ENCODE peak calls at places on chromosome 15, in four cellular contexts. One of them, this sample, is unnamed.

GRCh38 chr15:50315814-50316630 is 39.0 kb downstream of the GABPB1 start:
- DNase-seq in A549: peak
- DNase-seq in natural killer cell: no peak
- DNase-seq in neural progenitor cell: peak
- DNase-seq in this sample: no peak

GRCh38 chr15:99443768-99444446 is 121.9 kb upstream of the MEF2A start:
- DNase-seq in A549: no peak
- DNase-seq in natural killer cell: peak
- DNase-seq in neural progenitor cell: no peak
- DNase-seq in this sample: no peak

GRCh38 chr15:50358805-50359204 is 3.8 kb upstream of the GABPB1 start:
- DNase-seq in A549: peak
- DNase-seq in natural killer cell: no peak
- DNase-seq in neural progenitor cell: peak
- DNase-seq in this sample: no peak

GRCh38 chr15:61084944-61085367 is 144.1 kb downstream of the RORA start:
- DNase-seq in A549: no peak
- DNase-seq in natural killer cell: no peak
- DNase-seq in neural progenitor cell: peak
- DNase-seq in this sample: no peak

GRCh38 chr15:42731461-42731860 is 5.5 kb downstream of the CDAN1 start:
- DNase-seq in A549: no peak
- DNase-seq in natural killer cell: no peak
- DNase-seq in neural progenitor cell: no peak
- DNase-seq in this sample: no peak

GRCh38 chr15:67068724-67069400 is 3.5 kb downstream of the SMAD3 start:
- DNase-seq in A549: no peak
- DNase-seq in natural killer cell: no peak
- DNase-seq in neural progenitor cell: no peak
- DNase-seq in this sample: no peak

GRCh38 chr15:31393441-31394091 is 66.9 kb downstream of the KLF13 start:
- DNase-seq in A549: no peak
- DNase-seq in natural killer cell: no peak
- DNase-seq in neural progenitor cell: no peak
- DNase-seq in this sample: no peak

GRCh38 chr15:47991376-47991775 is 129.4 kb upstream of the SLC24A5 start:
- DNase-seq in A549: no peak
- DNase-seq in natural killer cell: no peak
- DNase-seq in neural progenitor cell: no peak
- DNase-seq in this sample: no peak

GRCh38 chr15:78618064-78618463 is 2.7 kb downstream of the CHRNA3 start:
- DNase-seq in A549: no peak
- DNase-seq in natural killer cell: no peak
- DNase-seq in neural progenitor cell: no peak
- DNase-seq in this sample: no peak

GRCh38 chr15:36108539-36108938 is 470.9 kb upstream of the CDIN1 start:
- DNase-seq in A549: no peak
- DNase-seq in natural killer cell: no peak
- DNase-seq in neural progenitor cell: no peak
- DNase-seq in this sample: no peak

GRCh38 chr15:31732695-31733094 is 297.6 kb upstream of the CHRNA7 start:
- DNase-seq in A549: no peak
- DNase-seq in natural killer cell: no peak
- DNase-seq in neural progenitor cell: no peak
- DNase-seq in this sample: no peak

GRCh38 chr15:31150732-31151212 is 49.2 kb upstream of the TRPM1 start:
- DNase-seq in A549: no peak
- DNase-seq in natural killer cell: no peak
- DNase-seq in neural progenitor cell: peak
- DNase-seq in this sample: peak

GRCh38 chr15:77859491-77860060 is 217.9 kb downstream of the TBC1D2B start:
- DNase-seq in A549: no peak
- DNase-seq in natural killer cell: no peak
- DNase-seq in neural progenitor cell: no peak
- DNase-seq in this sample: no peak

GRCh38 chr15:84685304-84685703 is 27.3 kb upstream of the NMB start:
- DNase-seq in A549: no peak
- DNase-seq in natural killer cell: no peak
- DNase-seq in neural progenitor cell: no peak
- DNase-seq in this sample: peak

GRCh38 chr15:49855917-49856637 is 235.2 kb downstream of the DTWD1 start:
- DNase-seq in A549: no peak
- DNase-seq in natural killer cell: no peak
- DNase-seq in neural progenitor cell: no peak
- DNase-seq in this sample: no peak

GRCh38 chr15:42080585-42081462 is 13.5 kb downstream of the PLA2G4D start:
- DNase-seq in A549: no peak
- DNase-seq in natural killer cell: peak
- DNase-seq in neural progenitor cell: peak
- DNase-seq in this sample: peak

GRCh38 chr15:39785806-39786205 is 3.2 kb upstream of the FSIP1 start:
- DNase-seq in A549: no peak
- DNase-seq in natural killer cell: no peak
- DNase-seq in neural progenitor cell: no peak
- DNase-seq in this sample: no peak
- TF ChIP-seq CTCF in A549: no peak
- TF ChIP-seq CTCF in natural killer cell: no peak
- TF ChIP-seq CTCF in neural progenitor cell: no peak
- TF ChIP-seq CTCF in this sample: no peak

DNA sequence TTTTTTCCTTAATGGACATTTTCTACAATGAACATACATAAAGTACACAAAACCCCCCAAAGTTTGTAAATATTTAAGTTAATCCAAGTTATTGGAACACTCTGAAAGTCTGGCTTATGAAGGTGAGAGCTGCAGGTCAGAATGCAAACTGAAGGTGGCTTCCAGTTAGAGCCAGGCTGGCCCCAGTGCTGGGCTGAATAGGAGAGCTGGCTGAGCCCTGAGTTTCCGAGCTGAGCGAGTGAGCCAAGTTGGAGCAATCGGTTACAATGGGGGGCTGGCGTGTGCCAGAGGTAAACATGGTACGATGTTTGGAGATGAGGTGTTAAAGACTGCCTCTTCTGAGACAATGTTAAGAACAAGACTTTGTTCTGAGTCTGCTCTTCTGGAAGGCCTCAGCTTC is 230.8 kb upstream of the MCTP2 start:
- DNase-seq in A549: no peak
- DNase-seq in natural killer cell: no peak
- DNase-seq in neural progenitor cell: peak
- DNase-seq in this sample: no peak
- TF ChIP-seq CTCF in A549: no peak
- TF ChIP-seq CTCF in natural killer cell: no peak
- TF ChIP-seq CTCF in neural progenitor cell: no peak
- TF ChIP-seq CTCF in this sample: no peak

DNA sequence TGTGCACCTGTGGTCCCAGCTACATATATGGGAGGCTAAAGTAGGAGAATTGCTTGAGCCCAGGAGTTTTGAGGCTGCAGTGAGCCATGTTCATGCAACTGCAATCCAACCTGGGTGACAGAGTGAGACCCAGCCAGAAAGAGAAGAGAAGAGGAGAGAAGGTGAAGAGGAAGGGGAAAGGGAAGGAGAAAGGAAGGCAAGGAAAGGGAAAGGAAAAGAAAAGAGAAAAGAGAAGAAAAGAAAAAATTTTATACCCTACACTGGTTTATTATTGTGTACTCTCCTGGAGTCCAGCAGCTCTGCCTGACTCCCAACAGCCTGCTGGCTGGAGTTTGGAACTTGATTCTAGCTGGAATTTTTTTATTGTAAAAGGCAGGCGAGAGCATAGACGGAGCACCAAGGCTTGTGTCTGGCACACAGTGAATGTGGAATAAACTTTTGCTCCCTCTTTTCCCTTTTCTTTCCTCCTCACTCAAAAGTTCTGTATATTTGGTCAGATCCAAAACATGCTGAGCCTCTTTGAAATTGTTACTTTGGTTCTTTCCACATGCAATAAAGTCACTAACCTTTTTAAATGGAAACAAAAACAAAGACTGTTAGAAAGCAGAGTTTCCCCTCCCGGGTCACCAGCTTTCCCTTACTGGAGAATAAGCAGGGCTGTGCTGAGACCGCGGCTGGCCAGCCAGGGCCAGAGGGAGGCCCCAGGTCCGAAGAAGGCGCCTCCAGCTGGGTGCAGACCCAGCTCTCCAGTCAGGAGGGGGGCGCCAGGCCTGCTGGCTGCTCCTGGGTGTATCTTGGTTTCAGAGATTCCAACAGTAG is 9.9 kb downstream of the THSD4 start:
- DNase-seq in A549: no peak
- DNase-seq in natural killer cell: no peak
- DNase-seq in neural progenitor cell: no peak
- DNase-seq in this sample: no peak
- TF ChIP-seq CTCF in A549: no peak
- TF ChIP-seq CTCF in natural killer cell: no peak
- TF ChIP-seq CTCF in neural progenitor cell: no peak
- TF ChIP-seq CTCF in this sample: no peak

GRCh38 chr15:74482661-74483060 is 21.7 kb upstream of the UBL7 start:
- DNase-seq in A549: no peak
- DNase-seq in natural killer cell: no peak
- DNase-seq in neural progenitor cell: no peak
- DNase-seq in this sample: no peak
- TF ChIP-seq CTCF in A549: no peak
- TF ChIP-seq CTCF in natural killer cell: no peak
- TF ChIP-seq CTCF in neural progenitor cell: no peak
- TF ChIP-seq CTCF in this sample: no peak

GRCh38 chr15:56248276-56248675 is 4.6 kb upstream of the RFX7 start:
- DNase-seq in A549: no peak
- DNase-seq in natural killer cell: no peak
- DNase-seq in neural progenitor cell: no peak
- DNase-seq in this sample: no peak

GRCh38 chr15:56251315-56252091 is 7.8 kb upstream of the RFX7 start:
- DNase-seq in A549: no peak
- DNase-seq in natural killer cell: no peak
- DNase-seq in neural progenitor cell: no peak
- DNase-seq in this sample: no peak

GRCh38 chr15:56250626-56251025 is 6.9 kb upstream of the RFX7 start:
- DNase-seq in A549: no peak
- DNase-seq in natural killer cell: no peak
- DNase-seq in neural progenitor cell: no peak
- DNase-seq in this sample: no peak

GRCh38 chr15:56247266-56247665 is 3.6 kb upstream of the RFX7 start:
- DNase-seq in A549: no peak
- DNase-seq in natural killer cell: no peak
- DNase-seq in neural progenitor cell: no peak
- DNase-seq in this sample: no peak

DNA sequence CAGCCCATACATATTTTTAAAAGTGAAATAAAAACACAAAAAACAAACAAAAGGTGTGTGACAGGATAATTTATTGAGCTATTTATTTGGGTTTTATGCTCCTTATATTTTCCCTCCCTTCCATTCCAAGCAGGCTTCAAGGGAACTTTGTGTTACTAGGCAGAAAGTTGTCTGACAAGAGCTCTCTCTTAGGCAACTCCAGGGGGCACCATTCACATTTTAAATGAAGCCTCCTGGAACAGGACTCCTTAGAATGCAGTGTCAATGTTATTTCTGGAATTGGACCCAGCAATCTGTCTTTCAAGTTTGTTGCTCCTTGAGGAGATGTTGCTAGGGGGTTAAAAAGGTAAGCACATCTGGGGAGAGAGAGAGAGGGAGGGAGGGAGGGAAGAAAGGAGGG is 5.4 kb upstream of the RFX7 start:
- DNase-seq in A549: no peak
- DNase-seq in natural killer cell: no peak
- DNase-seq in neural progenitor cell: peak
- DNase-seq in this sample: no peak
- TF ChIP-seq CTCF in A549: peak
- TF ChIP-seq CTCF in natural killer cell: no peak
- TF ChIP-seq CTCF in neural progenitor cell: peak
- TF ChIP-seq CTCF in this sample: no peak

GRCh38 chr15:33737687-33738606 is 230.3 kb upstream of the CHRM5 start:
- DNase-seq in A549: peak
- DNase-seq in natural killer cell: no peak
- DNase-seq in neural progenitor cell: peak
- DNase-seq in this sample: no peak

GRCh38 chr15:33735143-33735542 is 233.2 kb upstream of the CHRM5 start:
- DNase-seq in A549: no peak
- DNase-seq in natural killer cell: no peak
- DNase-seq in neural progenitor cell: peak
- DNase-seq in this sample: no peak

GRCh38 chr15:33730815-33731214 is 237.5 kb upstream of the CHRM5 start:
- DNase-seq in A549: no peak
- DNase-seq in natural killer cell: no peak
- DNase-seq in neural progenitor cell: no peak
- DNase-seq in this sample: no peak

GRCh38 chr15:33738941-33739664 is 229.2 kb upstream of the CHRM5 start:
- DNase-seq in A549: no peak
- DNase-seq in natural killer cell: no peak
- DNase-seq in neural progenitor cell: no peak
- DNase-seq in this sample: no peak

DNA sequence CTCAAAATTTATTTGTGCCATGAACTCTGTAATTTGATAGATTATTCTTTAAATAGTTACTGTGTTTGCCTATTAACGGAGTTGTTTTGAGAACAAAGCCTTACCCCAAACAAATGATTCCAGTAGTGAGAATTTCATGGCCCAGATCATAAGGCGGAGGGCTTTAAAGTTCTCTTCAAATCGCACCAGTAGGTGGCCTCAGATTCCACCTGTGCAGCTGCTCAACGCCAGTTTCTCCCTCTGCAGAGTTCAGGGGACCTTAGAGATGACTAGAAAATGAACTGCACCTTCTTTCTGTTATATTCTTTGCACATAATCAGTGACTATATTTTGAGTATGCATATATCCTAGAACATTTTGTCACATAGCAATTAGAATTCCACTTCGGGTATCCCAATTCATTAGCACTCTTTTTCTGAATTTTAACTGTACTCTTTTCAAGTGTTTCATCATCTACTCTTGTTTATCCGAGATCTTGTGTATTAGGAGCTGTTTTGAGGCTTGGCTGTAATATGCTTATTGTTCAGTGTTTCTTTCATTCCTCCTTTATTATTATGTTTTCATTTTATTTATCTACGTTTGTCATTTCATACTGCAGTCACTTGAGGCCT is 232.6 kb upstream of the CHRM5 start:
- DNase-seq in A549: peak
- DNase-seq in natural killer cell: no peak
- DNase-seq in neural progenitor cell: peak
- DNase-seq in this sample: no peak
- TF ChIP-seq CTCF in A549: peak
- TF ChIP-seq CTCF in natural killer cell: no peak
- TF ChIP-seq CTCF in neural progenitor cell: peak
- TF ChIP-seq CTCF in this sample: peak

GRCh38 chr15:64571857-64572291 is 111.5 kb downstream of the ZNF609 start:
- DNase-seq in A549: no peak
- DNase-seq in natural killer cell: no peak
- DNase-seq in neural progenitor cell: no peak
- DNase-seq in this sample: no peak

GRCh38 chr15:64568765-64569164 is 108.4 kb downstream of the ZNF609 start:
- DNase-seq in A549: no peak
- DNase-seq in natural killer cell: no peak
- DNase-seq in neural progenitor cell: no peak
- DNase-seq in this sample: no peak

GRCh38 chr15:64572856-64573255 is 112.5 kb downstream of the ZNF609 start:
- DNase-seq in A549: no peak
- DNase-seq in natural killer cell: no peak
- DNase-seq in neural progenitor cell: no peak
- DNase-seq in this sample: no peak

GRCh38 chr15:64574220-64574994 is 114.0 kb downstream of the ZNF609 start:
- DNase-seq in A549: peak
- DNase-seq in natural killer cell: no peak
- DNase-seq in neural progenitor cell: no peak
- DNase-seq in this sample: no peak
- TF ChIP-seq CTCF in A549: no peak
- TF ChIP-seq CTCF in natural killer cell: no peak
- TF ChIP-seq CTCF in neural progenitor cell: no peak
- TF ChIP-seq CTCF in this sample: no peak

GRCh38 chr15:90895571-90896117 is 7.5 kb upstream of the MAN2A2 start:
- DNase-seq in A549: no peak
- DNase-seq in natural killer cell: no peak
- DNase-seq in neural progenitor cell: peak
- DNase-seq in this sample: no peak
- TF ChIP-seq CTCF in A549: no peak
- TF ChIP-seq CTCF in natural killer cell: no peak
- TF ChIP-seq CTCF in neural progenitor cell: peak
- TF ChIP-seq CTCF in this sample: no peak

This sample was measured in ascending aorta.